ENCODE peak calls at places on chromosomes 12 and 14, in nine cellular contexts. One of them, this sample, is unnamed.

GRCh38 chr14:75280448-75280830 is 1.8 kb downstream of the FOS start:
- DNase-seq in suprapubic skin: no peak
- DNase-seq in stomach: no peak
- DNase-seq in H1: no peak
- DNase-seq in K562: no peak
- DNase-seq in GM12878: no peak
- DNase-seq in SK-N-SH: no peak
- DNase-seq in sigmoid colon: peak; percentile 64
- DNase-seq in HepG2: no peak
- DNase-seq in this sample: no peak

GRCh38 chr14:105863296-105864108 is 337.1 kb downstream of the TMEM121 start:
- DNase-seq in suprapubic skin: no peak
- DNase-seq in stomach: peak; percentile 21
- DNase-seq in H1: no peak
- DNase-seq in K562: no peak
- DNase-seq in GM12878: no peak
- DNase-seq in SK-N-SH: no peak
- DNase-seq in sigmoid colon: peak; percentile 54
- DNase-seq in HepG2: no peak
- DNase-seq in this sample: peak; percentile 1

GRCh38 chr14:101492716-101493115 is 68.6 kb upstream of the DIO3 start:
- DNase-seq in suprapubic skin: peak; percentile 53
- DNase-seq in stomach: no peak
- DNase-seq in H1: no peak
- DNase-seq in K562: no peak
- DNase-seq in GM12878: no peak
- DNase-seq in SK-N-SH: no peak
- DNase-seq in sigmoid colon: peak; percentile 59
- DNase-seq in HepG2: no peak
- DNase-seq in this sample: peak; percentile 12

GRCh38 chr12:112443916-112444315 is 25.2 kb downstream of the PTPN11 start:
- DNase-seq in suprapubic skin: no peak
- DNase-seq in stomach: no peak
- DNase-seq in H1: no peak
- DNase-seq in K562: no peak
- DNase-seq in GM12878: no peak
- DNase-seq in SK-N-SH: no peak
- DNase-seq in sigmoid colon: no peak
- DNase-seq in HepG2: no peak
- DNase-seq in this sample: no peak

GRCh38 chr12:6672143-6672542 is 9.2 kb upstream of the ING4 start:
- DNase-seq in suprapubic skin: no peak
- DNase-seq in stomach: no peak
- DNase-seq in H1: no peak
- DNase-seq in K562: no peak
- DNase-seq in GM12878: no peak
- DNase-seq in SK-N-SH: no peak
- DNase-seq in sigmoid colon: peak; percentile 46
- DNase-seq in HepG2: no peak
- DNase-seq in this sample: no peak

GRCh38 chr12:47085815-47086252 is 6.1 kb upstream of the AMIGO2 start:
- DNase-seq in suprapubic skin: no peak
- DNase-seq in stomach: no peak
- DNase-seq in H1: no peak
- DNase-seq in K562: peak; percentile 65
- DNase-seq in GM12878: no peak
- DNase-seq in SK-N-SH: no peak
- DNase-seq in sigmoid colon: no peak
- DNase-seq in HepG2: peak; percentile 41
- DNase-seq in this sample: no peak

GRCh38 chr14:37622231-37622923 is 26.9 kb downstream of the TTC6 start:
- DNase-seq in suprapubic skin: no peak
- DNase-seq in stomach: no peak
- DNase-seq in H1: peak; percentile 76
- DNase-seq in K562: no peak
- DNase-seq in GM12878: no peak
- DNase-seq in SK-N-SH: no peak
- DNase-seq in sigmoid colon: no peak
- DNase-seq in HepG2: no peak
- DNase-seq in this sample: no peak

GRCh38 chr12:14111230-14111865 is 129.9 kb upstream of the GRIN2B start:
- DNase-seq in suprapubic skin: no peak
- DNase-seq in stomach: no peak
- DNase-seq in H1: peak; percentile 49
- DNase-seq in K562: no peak
- DNase-seq in GM12878: peak; percentile 33
- DNase-seq in SK-N-SH: peak; percentile 3
- DNase-seq in sigmoid colon: no peak
- DNase-seq in HepG2: peak; percentile 1
- DNase-seq in this sample: no peak

GRCh38 chr14:89927466-89927865 is 27.1 kb downstream of the EFCAB11 start:
- DNase-seq in suprapubic skin: no peak
- DNase-seq in stomach: no peak
- DNase-seq in H1: no peak
- DNase-seq in K562: no peak
- DNase-seq in GM12878: no peak
- DNase-seq in SK-N-SH: no peak
- DNase-seq in sigmoid colon: no peak
- DNase-seq in HepG2: no peak
- DNase-seq in this sample: no peak

GRCh38 chr14:50060871-50061663 is 55.3 kb downstream of the VCPKMT start:
- DNase-seq in suprapubic skin: peak; percentile 79
- DNase-seq in stomach: no peak
- DNase-seq in H1: no peak
- DNase-seq in K562: peak; percentile 74
- DNase-seq in GM12878: no peak
- DNase-seq in SK-N-SH: peak; percentile 66
- DNase-seq in sigmoid colon: peak; percentile 86
- DNase-seq in HepG2: peak; percentile 89
- DNase-seq in this sample: peak; percentile 33

GRCh38 chr12:12483438-12483837 is 79.2 kb downstream of the DUSP16 start:
- DNase-seq in suprapubic skin: no peak
- DNase-seq in stomach: no peak
- DNase-seq in H1: no peak
- DNase-seq in K562: no peak
- DNase-seq in GM12878: no peak
- DNase-seq in SK-N-SH: no peak
- DNase-seq in sigmoid colon: no peak
- DNase-seq in HepG2: no peak
- DNase-seq in this sample: no peak

GRCh38 chr14:30610719-30611388 is 11.3 kb upstream of the SCFD1 start:
- DNase-seq in suprapubic skin: no peak
- DNase-seq in stomach: peak; percentile 60
- DNase-seq in H1: no peak
- DNase-seq in K562: peak; percentile 38
- DNase-seq in GM12878: no peak
- DNase-seq in SK-N-SH: peak; percentile 27
- DNase-seq in sigmoid colon: peak; percentile 73
- DNase-seq in HepG2: peak; percentile 75
- DNase-seq in this sample: peak; percentile 38

GRCh38 chr14:33992274-33993050 is 41.6 kb upstream of the EGLN3 start:
- DNase-seq in suprapubic skin: no peak
- DNase-seq in stomach: no peak
- DNase-seq in H1: no peak
- DNase-seq in K562: no peak
- DNase-seq in GM12878: no peak
- DNase-seq in SK-N-SH: no peak
- DNase-seq in sigmoid colon: no peak
- DNase-seq in HepG2: no peak
- DNase-seq in this sample: no peak

DNA sequence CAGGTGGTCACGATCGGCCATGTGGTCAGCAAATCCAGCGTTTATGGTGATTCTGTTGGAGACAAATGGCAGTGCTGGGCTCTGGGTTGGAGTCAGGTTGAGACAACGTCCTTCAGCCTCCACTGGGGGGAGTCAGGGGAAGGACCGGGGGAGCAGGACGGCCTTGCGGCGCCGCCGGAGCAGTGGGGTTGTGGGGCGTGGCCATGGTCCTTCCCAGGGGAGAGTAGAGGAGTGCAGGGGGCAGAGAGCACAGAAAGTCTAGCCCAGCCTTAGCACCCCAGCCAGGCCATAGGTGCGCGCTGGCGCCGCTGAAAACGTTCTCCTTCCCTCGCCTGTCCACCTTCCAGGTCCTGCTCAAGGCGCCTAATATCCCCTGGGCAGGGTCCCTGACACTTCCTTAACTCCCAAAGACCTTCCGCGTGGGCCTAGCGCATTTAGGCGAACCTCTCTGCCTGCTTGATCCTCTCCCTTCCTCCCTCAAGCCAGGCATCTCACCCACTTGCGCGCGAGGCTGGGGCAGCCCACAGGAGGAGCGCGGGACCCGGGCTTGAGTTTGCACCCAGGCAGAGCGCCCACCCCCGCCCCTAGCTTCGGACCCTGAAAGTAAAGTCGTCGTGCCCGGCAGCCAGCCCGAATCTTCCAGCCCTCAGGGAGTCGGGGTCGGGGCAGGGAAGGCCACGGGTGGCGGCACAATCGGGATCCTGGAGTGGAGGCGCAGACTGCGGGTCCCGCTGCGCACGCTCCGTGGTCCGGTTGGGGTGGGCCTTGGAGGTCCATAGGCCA is 3.1 kb upstream of the KIF26A start:
- DNase-seq in suprapubic skin: peak; percentile 64
- DNase-seq in stomach: no peak
- DNase-seq in H1: peak; percentile 83
- DNase-seq in K562: no peak
- DNase-seq in GM12878: no peak
- DNase-seq in SK-N-SH: peak; percentile 81
- DNase-seq in sigmoid colon: no peak
- DNase-seq in HepG2: peak; percentile 4
- DNase-seq in this sample: no peak
- TF ChIP-seq CTCF in suprapubic skin: no peak
- TF ChIP-seq CTCF in stomach: no peak
- TF ChIP-seq CTCF in H1: peak; percentile 69
- TF ChIP-seq CTCF in K562: no peak
- TF ChIP-seq CTCF in GM12878: no peak
- TF ChIP-seq CTCF in SK-N-SH: peak; percentile 26
- TF ChIP-seq CTCF in sigmoid colon: no peak
- TF ChIP-seq CTCF in HepG2: peak; percentile 27
- TF ChIP-seq CTCF in this sample: no peak

DNA sequence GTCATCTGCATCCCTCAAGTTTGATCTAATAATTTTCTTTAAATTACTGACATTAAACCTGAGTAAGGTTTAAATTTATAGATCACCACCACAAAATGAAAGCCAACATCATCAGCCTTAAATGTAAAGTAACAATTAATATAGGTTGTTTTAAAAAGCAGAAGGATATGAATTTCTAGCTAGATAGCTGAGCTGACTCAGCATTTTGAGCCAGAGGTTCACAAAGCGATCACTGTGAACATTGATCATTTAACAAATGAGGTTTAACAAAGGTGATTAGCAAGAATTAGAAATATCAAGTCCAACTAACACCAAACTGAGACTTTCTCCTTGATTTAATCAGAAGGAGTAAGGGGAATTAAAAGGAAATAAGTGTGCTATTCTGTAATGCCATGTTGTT is 19.7 kb downstream of the RIMBP2 start:
- DNase-seq in suprapubic skin: no peak
- DNase-seq in stomach: no peak
- DNase-seq in H1: no peak
- DNase-seq in K562: no peak
- DNase-seq in GM12878: no peak
- DNase-seq in SK-N-SH: no peak
- DNase-seq in sigmoid colon: no peak
- DNase-seq in HepG2: no peak
- DNase-seq in this sample: no peak
- TF ChIP-seq EP300 in suprapubic skin: no peak
- TF ChIP-seq EP300 in stomach: no peak
- TF ChIP-seq EP300 in H1: no peak
- TF ChIP-seq EP300 in K562: no peak
- TF ChIP-seq EP300 in GM12878: no peak
- TF ChIP-seq EP300 in SK-N-SH: no peak
- TF ChIP-seq EP300 in sigmoid colon: no peak
- TF ChIP-seq EP300 in HepG2: no peak
- TF ChIP-seq EP300 in this sample: no peak

GRCh38 chr12:76688627-76689026 is 75.3 kb upstream of the ZDHHC17 start:
- DNase-seq in suprapubic skin: no peak
- DNase-seq in stomach: no peak
- DNase-seq in H1: no peak
- DNase-seq in K562: peak; percentile 18
- DNase-seq in GM12878: no peak
- DNase-seq in SK-N-SH: no peak
- DNase-seq in sigmoid colon: no peak
- DNase-seq in HepG2: no peak
- DNase-seq in this sample: no peak

GRCh38 chr12:76688001-76688400 is 75.9 kb upstream of the ZDHHC17 start:
- DNase-seq in suprapubic skin: no peak
- DNase-seq in stomach: no peak
- DNase-seq in H1: no peak
- DNase-seq in K562: no peak
- DNase-seq in GM12878: no peak
- DNase-seq in SK-N-SH: peak; percentile 10
- DNase-seq in sigmoid colon: no peak
- DNase-seq in HepG2: no peak
- DNase-seq in this sample: no peak

GRCh38 chr12:76680940-76681339 is 83.0 kb upstream of the ZDHHC17 start:
- DNase-seq in suprapubic skin: no peak
- DNase-seq in stomach: no peak
- DNase-seq in H1: no peak
- DNase-seq in K562: no peak
- DNase-seq in GM12878: no peak
- DNase-seq in SK-N-SH: no peak
- DNase-seq in sigmoid colon: no peak
- DNase-seq in HepG2: no peak
- DNase-seq in this sample: no peak

GRCh38 chr12:76679778-76680177 is 84.1 kb upstream of the ZDHHC17 start:
- DNase-seq in suprapubic skin: no peak
- DNase-seq in stomach: no peak
- DNase-seq in H1: no peak
- DNase-seq in K562: no peak
- DNase-seq in GM12878: no peak
- DNase-seq in SK-N-SH: no peak
- DNase-seq in sigmoid colon: no peak
- DNase-seq in HepG2: no peak
- DNase-seq in this sample: no peak

DNA sequence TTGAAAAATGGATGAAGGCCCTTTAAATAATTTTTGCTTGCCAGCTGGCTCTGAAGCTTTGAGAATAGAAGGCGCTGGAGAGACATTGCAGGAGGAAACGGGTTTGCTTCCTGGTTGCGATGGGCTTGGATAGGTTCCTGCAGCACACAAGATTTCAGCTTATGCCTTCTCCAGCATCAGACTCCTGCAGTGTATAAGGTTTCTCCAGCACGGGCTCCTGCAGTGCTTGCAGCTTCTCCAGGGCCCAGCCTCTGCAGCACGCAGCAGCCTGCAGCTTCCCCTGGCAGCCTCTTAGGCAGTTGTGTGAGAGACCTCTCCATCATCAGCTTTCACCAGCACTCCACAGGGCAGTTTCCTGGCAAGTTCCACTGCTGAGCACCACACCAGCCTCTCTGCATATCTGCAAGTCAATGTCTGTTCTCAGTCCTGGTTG is 78.7 kb upstream of the ZDHHC17 start:
- DNase-seq in suprapubic skin: no peak
- DNase-seq in stomach: no peak
- DNase-seq in H1: no peak
- DNase-seq in K562: no peak
- DNase-seq in GM12878: no peak
- DNase-seq in SK-N-SH: no peak
- DNase-seq in sigmoid colon: no peak
- DNase-seq in HepG2: no peak
- DNase-seq in this sample: peak; percentile 33
- TF ChIP-seq CTCF in suprapubic skin: no peak
- TF ChIP-seq CTCF in stomach: no peak
- TF ChIP-seq CTCF in H1: no peak
- TF ChIP-seq CTCF in K562: no peak
- TF ChIP-seq CTCF in GM12878: no peak
- TF ChIP-seq CTCF in SK-N-SH: no peak
- TF ChIP-seq CTCF in sigmoid colon: no peak
- TF ChIP-seq CTCF in HepG2: no peak
- TF ChIP-seq CTCF in this sample: no peak

GRCh38 chr14:77007975-77008421 is 20.5 kb downstream of the IRF2BPL start:
- DNase-seq in suprapubic skin: no peak
- DNase-seq in stomach: peak; percentile 96
- DNase-seq in H1: no peak
- DNase-seq in K562: no peak
- DNase-seq in GM12878: no peak
- DNase-seq in SK-N-SH: no peak
- DNase-seq in sigmoid colon: no peak
- DNase-seq in HepG2: no peak
- DNase-seq in this sample: no peak
- TF ChIP-seq EP300 in suprapubic skin: no peak
- TF ChIP-seq EP300 in stomach: no peak
- TF ChIP-seq EP300 in H1: no peak
- TF ChIP-seq EP300 in K562: no peak
- TF ChIP-seq EP300 in GM12878: no peak
- TF ChIP-seq EP300 in SK-N-SH: no peak
- TF ChIP-seq EP300 in sigmoid colon: no peak
- TF ChIP-seq EP300 in HepG2: no peak
- TF ChIP-seq EP300 in this sample: no peak

This sample was measured in ovary.